ENCODE peak calls at places on chromosome 12, in four cellular contexts. One of them, this sample, is unnamed. For H3K4me1, the result is how much of the 10 kb centered on the place peaks cover.

GRCh38 chr12:127107744-127108143 is 1159.2 kb upstream of the TMEM132C start:
- DNase-seq in left ventricle myocardium inferior: no peak
- DNase-seq in heart right ventricle: no peak
- DNase-seq in hepatocyte: no peak
- DNase-seq in this sample: no peak

GRCh38 chr12:76757694-76758093 is 6.2 kb upstream of the ZDHHC17 start:
- DNase-seq in left ventricle myocardium inferior: no peak
- DNase-seq in heart right ventricle: no peak
- DNase-seq in hepatocyte: no peak
- DNase-seq in this sample: no peak

GRCh38 chr12:49537709-49538601 is 875 bp upstream of the KCNH3 start:
- DNase-seq in left ventricle myocardium inferior: no peak
- DNase-seq in heart right ventricle: no peak
- DNase-seq in hepatocyte: peak
- DNase-seq in this sample: no peak

GRCh38 chr12:26823391-26823790 is 9.6 kb downstream of the ITPR2 start:
- DNase-seq in left ventricle myocardium inferior: no peak
- DNase-seq in heart right ventricle: no peak
- DNase-seq in hepatocyte: no peak
- DNase-seq in this sample: no peak

GRCh38 chr12:13841358-13841757 is 140.0 kb downstream of the GRIN2B start:
- DNase-seq in left ventricle myocardium inferior: no peak
- DNase-seq in heart right ventricle: no peak
- DNase-seq in hepatocyte: no peak
- DNase-seq in this sample: no peak

GRCh38 chr12:503111-503761 is 43.5 kb downstream of the B4GALNT3 start:
- DNase-seq in left ventricle myocardium inferior: no peak
- DNase-seq in heart right ventricle: no peak
- DNase-seq in hepatocyte: peak
- DNase-seq in this sample: no peak

GRCh38 chr12:94047781-94048567 is 100.4 kb upstream of the PLXNC1 start:
- DNase-seq in left ventricle myocardium inferior: no peak
- DNase-seq in heart right ventricle: peak
- DNase-seq in hepatocyte: no peak
- DNase-seq in this sample: no peak

GRCh38 chr12:50187084-50187900 is 20.1 kb upstream of the CERS5 start:
- DNase-seq in left ventricle myocardium inferior: no peak
- DNase-seq in heart right ventricle: no peak
- DNase-seq in hepatocyte: no peak
- DNase-seq in this sample: no peak

GRCh38 chr12:50545783-50546182 is 41.0 kb downstream of the DIP2B start:
- DNase-seq in left ventricle myocardium inferior: no peak
- DNase-seq in heart right ventricle: no peak
- DNase-seq in hepatocyte: no peak
- DNase-seq in this sample: no peak

GRCh38 chr12:15897433-15897832 is 13.7 kb upstream of the DERA start:
- DNase-seq in left ventricle myocardium inferior: no peak
- DNase-seq in heart right ventricle: no peak
- DNase-seq in hepatocyte: no peak
- DNase-seq in this sample: no peak

GRCh38 chr12:104218935-104219334 is 3.4 kb downstream of the TXNRD1 start:
- DNase-seq in left ventricle myocardium inferior: no peak
- DNase-seq in heart right ventricle: no peak
- DNase-seq in hepatocyte: no peak
- DNase-seq in this sample: no peak

GRCh38 chr12:46233418-46233817 is 35.4 kb downstream of the SLC38A1 start:
- DNase-seq in left ventricle myocardium inferior: no peak
- DNase-seq in heart right ventricle: no peak
- DNase-seq in hepatocyte: no peak
- DNase-seq in this sample: no peak

GRCh38 chr12:27462151-27462694 is 15.7 kb downstream of the SMCO2 start:
- DNase-seq in left ventricle myocardium inferior: no peak
- DNase-seq in heart right ventricle: peak
- DNase-seq in hepatocyte: no peak
- DNase-seq in this sample: no peak

GRCh38 chr12:113359133-113359938 is 949 bp downstream of the PLBD2 start:
- DNase-seq in left ventricle myocardium inferior: peak
- DNase-seq in heart right ventricle: peak
- DNase-seq in hepatocyte: no peak
- DNase-seq in this sample: peak

GRCh38 chr12:108825205-108825950 is 32.0 kb downstream of the SSH1 start:
- DNase-seq in left ventricle myocardium inferior: no peak
- DNase-seq in heart right ventricle: no peak
- DNase-seq in hepatocyte: no peak
- DNase-seq in this sample: no peak

GRCh38 chr12:31018106-31018890 is 55.4 kb upstream of the DDX11 start:
- DNase-seq in left ventricle myocardium inferior: no peak
- DNase-seq in heart right ventricle: no peak
- DNase-seq in hepatocyte: no peak
- DNase-seq in this sample: no peak

GRCh38 chr12:2273288-2273687 is 220.5 kb downstream of the CACNA1C start:
- DNase-seq in left ventricle myocardium inferior: no peak
- DNase-seq in heart right ventricle: no peak
- DNase-seq in hepatocyte: no peak
- DNase-seq in this sample: peak

GRCh38 chr12:122206111-122206881 is 2.8 kb downstream of the B3GNT4 start:
- DNase-seq in left ventricle myocardium inferior: no peak
- DNase-seq in heart right ventricle: no peak
- DNase-seq in hepatocyte: no peak
- DNase-seq in this sample: no peak

GRCh38 chr12:67998379-67998778 is 9.1 kb downstream of the IFNG-AS1 start:
- DNase-seq in left ventricle myocardium inferior: no peak
- DNase-seq in heart right ventricle: no peak
- DNase-seq in hepatocyte: no peak
- DNase-seq in this sample: no peak

GRCh38 chr12:118842753-118843335 is 138.5 kb upstream of the SRRM4 start:
- DNase-seq in left ventricle myocardium inferior: no peak
- DNase-seq in heart right ventricle: no peak
- DNase-seq in hepatocyte: no peak
- DNase-seq in this sample: no peak

GRCh38 chr12:89225808-89226368 is 126.4 kb downstream of the DUSP6 start:
- DNase-seq in left ventricle myocardium inferior: no peak
- DNase-seq in heart right ventricle: no peak
- DNase-seq in hepatocyte: peak
- DNase-seq in this sample: no peak

GRCh38 chr12:129788506-129788905 is 115.3 kb downstream of the TMEM132D start:
- DNase-seq in left ventricle myocardium inferior: no peak
- DNase-seq in heart right ventricle: no peak
- DNase-seq in hepatocyte: no peak
- DNase-seq in this sample: no peak

GRCh38 chr12:92400006-92400405 is 254.4 kb upstream of the BTG1 start:
- DNase-seq in left ventricle myocardium inferior: no peak
- DNase-seq in heart right ventricle: no peak
- DNase-seq in hepatocyte: no peak
- DNase-seq in this sample: no peak

GRCh38 chr12:62860501-62861156 is 74.3 kb downstream of the PPM1H start:
- DNase-seq in left ventricle myocardium inferior: no peak
- DNase-seq in heart right ventricle: no peak
- DNase-seq in hepatocyte: no peak
- DNase-seq in this sample: no peak

GRCh38 chr12:94873368-94874085 is 130.0 kb downstream of the NDUFA12 start:
- DNase-seq in left ventricle myocardium inferior: peak
- DNase-seq in heart right ventricle: no peak
- DNase-seq in hepatocyte: peak
- DNase-seq in this sample: peak

GRCh38 chr12:90078344-90078743 is 369.7 kb upstream of the ATP2B1 start:
- DNase-seq in left ventricle myocardium inferior: no peak
- DNase-seq in heart right ventricle: no peak
- DNase-seq in hepatocyte: no peak
- DNase-seq in this sample: no peak

GRCh38 chr12:13032164-13032563 is 12.0 kb upstream of the FAM234B start:
- DNase-seq in left ventricle myocardium inferior: no peak
- DNase-seq in heart right ventricle: no peak
- DNase-seq in hepatocyte: no peak
- DNase-seq in this sample: no peak

GRCh38 chr12:46377678-46378077 is 5.1 kb upstream of the SLC38A2 start:
- DNase-seq in left ventricle myocardium inferior: no peak
- DNase-seq in heart right ventricle: no peak
- DNase-seq in hepatocyte: no peak
- DNase-seq in this sample: no peak

GRCh38 chr12:81105687-81106086 is 27.8 kb downstream of the ACSS3 start:
- DNase-seq in left ventricle myocardium inferior: no peak
- DNase-seq in heart right ventricle: no peak
- DNase-seq in hepatocyte: no peak
- DNase-seq in this sample: no peak

GRCh38 chr12:109291531-109292341 is 17.3 kb downstream of the FOXN4 start:
- DNase-seq in left ventricle myocardium inferior: peak
- DNase-seq in heart right ventricle: peak
- DNase-seq in hepatocyte: peak
- DNase-seq in this sample: peak

GRCh38 chr12:8033153-8034044 is 883 bp downstream of the FOXJ2 start:
- DNase-seq in left ventricle myocardium inferior: peak
- DNase-seq in heart right ventricle: peak
- DNase-seq in hepatocyte: peak
- DNase-seq in this sample: peak

GRCh38 chr12:50353869-50354593 is 42.4 kb downstream of the FAM186A start:
- DNase-seq in left ventricle myocardium inferior: no peak
- DNase-seq in heart right ventricle: no peak
- DNase-seq in hepatocyte: no peak
- DNase-seq in this sample: no peak

GRCh38 chr12:91947459-91947858 is 198.2 kb downstream of the BTG1 start:
- DNase-seq in left ventricle myocardium inferior: no peak
- DNase-seq in heart right ventricle: no peak
- DNase-seq in hepatocyte: no peak
- DNase-seq in this sample: no peak

GRCh38 chr12:83106873-83107272 is 420.2 kb downstream of the TMTC2 start:
- DNase-seq in left ventricle myocardium inferior: no peak
- DNase-seq in heart right ventricle: no peak
- DNase-seq in hepatocyte: no peak
- DNase-seq in this sample: no peak

GRCh38 chr12:2856051-2856450 is 788 bp downstream of the TEX52 start:
- DNase-seq in left ventricle myocardium inferior: no peak
- DNase-seq in heart right ventricle: no peak
- DNase-seq in hepatocyte: no peak
- DNase-seq in this sample: no peak

GRCh38 chr12:110371408-110372055 is 32.0 kb downstream of the ANAPC7 start:
- DNase-seq in left ventricle myocardium inferior: no peak
- DNase-seq in heart right ventricle: no peak
- DNase-seq in hepatocyte: no peak
- DNase-seq in this sample: no peak
- H3K4me1 ChIP-seq in left ventricle myocardium inferior: under half
- H3K4me1 ChIP-seq in heart right ventricle: under half
- H3K4me1 ChIP-seq in hepatocyte: under half
- H3K4me1 ChIP-seq in this sample: under half

GRCh38 chr12:106125351-106126085 is 13.2 kb downstream of the NUAK1 start:
- DNase-seq in left ventricle myocardium inferior: no peak
- DNase-seq in heart right ventricle: no peak
- DNase-seq in hepatocyte: no peak
- DNase-seq in this sample: no peak

GRCh38 chr12:106123110-106123509 is 15.6 kb downstream of the NUAK1 start:
- DNase-seq in left ventricle myocardium inferior: no peak
- DNase-seq in heart right ventricle: no peak
- DNase-seq in hepatocyte: no peak
- DNase-seq in this sample: no peak

GRCh38 chr12:106122004-106122403 is 16.8 kb downstream of the NUAK1 start:
- DNase-seq in left ventricle myocardium inferior: no peak
- DNase-seq in heart right ventricle: no peak
- DNase-seq in hepatocyte: no peak
- DNase-seq in this sample: no peak

GRCh38 chr12:106120578-106121105 is 18.1 kb downstream of the NUAK1 start:
- DNase-seq in left ventricle myocardium inferior: peak
- DNase-seq in heart right ventricle: peak
- DNase-seq in hepatocyte: no peak
- DNase-seq in this sample: peak

DNA sequence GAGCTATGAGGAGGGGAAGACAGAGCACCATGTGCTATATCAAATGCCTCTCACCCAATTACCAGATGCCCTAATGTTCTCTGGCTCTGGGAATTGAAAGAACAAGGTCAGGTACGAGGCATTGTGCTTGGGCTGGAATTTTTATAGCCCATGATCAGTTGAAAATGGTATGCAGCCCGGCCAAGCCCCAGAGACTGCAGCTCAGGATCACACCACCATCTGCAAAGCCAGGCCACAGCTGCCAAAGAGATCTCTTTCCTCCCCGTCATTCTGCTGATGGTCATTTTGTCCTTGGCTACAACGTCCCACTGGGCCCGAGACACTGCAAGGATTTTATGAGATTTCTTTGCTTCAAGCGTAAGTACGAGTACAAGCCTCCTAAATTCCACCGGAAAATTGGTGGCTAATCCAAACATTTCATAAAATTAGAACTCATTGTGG is 15.2 kb downstream of the NUAK1 start:
- DNase-seq in left ventricle myocardium inferior: peak
- DNase-seq in heart right ventricle: peak
- DNase-seq in hepatocyte: peak
- DNase-seq in this sample: peak
- H3K4me1 ChIP-seq in left ventricle myocardium inferior: half or more
- H3K4me1 ChIP-seq in heart right ventricle: half or more
- H3K4me1 ChIP-seq in hepatocyte: half or more
- H3K4me1 ChIP-seq in this sample: half or more

GRCh38 chr12:79424109-79424721 is 266.5 kb downstream of the PAWR start:
- DNase-seq in left ventricle myocardium inferior: no peak
- DNase-seq in heart right ventricle: no peak
- DNase-seq in hepatocyte: peak
- DNase-seq in this sample: no peak
- H3K4me1 ChIP-seq in left ventricle myocardium inferior: under half
- H3K4me1 ChIP-seq in heart right ventricle: under half
- H3K4me1 ChIP-seq in hepatocyte: under half
- H3K4me1 ChIP-seq in this sample: under half

GRCh38 chr12:124635316-124635715 is 67.9 kb upstream of the NCOR2 start:
- DNase-seq in left ventricle myocardium inferior: no peak
- DNase-seq in heart right ventricle: no peak
- DNase-seq in hepatocyte: no peak
- DNase-seq in this sample: no peak

GRCh38 chr12:124637586-124637985 is 70.2 kb upstream of the NCOR2 start:
- DNase-seq in left ventricle myocardium inferior: no peak
- DNase-seq in heart right ventricle: no peak
- DNase-seq in hepatocyte: peak
- DNase-seq in this sample: no peak

GRCh38 chr12:124637163-124637562 is 69.8 kb upstream of the NCOR2 start:
- DNase-seq in left ventricle myocardium inferior: no peak
- DNase-seq in heart right ventricle: no peak
- DNase-seq in hepatocyte: no peak
- DNase-seq in this sample: no peak

GRCh38 chr12:124633954-124634352 is 66.5 kb upstream of the NCOR2 start:
- DNase-seq in left ventricle myocardium inferior: no peak
- DNase-seq in heart right ventricle: no peak
- DNase-seq in hepatocyte: no peak
- DNase-seq in this sample: no peak

GRCh38 chr12:124636138-124636968 is 68.9 kb upstream of the NCOR2 start:
- DNase-seq in left ventricle myocardium inferior: no peak
- DNase-seq in heart right ventricle: no peak
- DNase-seq in hepatocyte: peak
- DNase-seq in this sample: peak
- H3K4me1 ChIP-seq in left ventricle myocardium inferior: under half
- H3K4me1 ChIP-seq in heart right ventricle: under half
- H3K4me1 ChIP-seq in hepatocyte: under half
- H3K4me1 ChIP-seq in this sample: under half